ENCODE peak calls at places on chromosomes 5 and 9, in six cellular contexts. One of them, this sample, is unnamed.
A peak's percentile ranks its signal among the peaks of the same experiment; 100 is the strongest.

GRCh38 chr5:168312606-168313297 is 21.3 kb downstream of the WWC1 start:
- DNase-seq in cardiac muscle cell: no peak
- DNase-seq in body of pancreas: no peak
- DNase-seq in bronchial epithelial cell: no peak
- DNase-seq in choroid plexus epithelial cell: no peak
- DNase-seq in A549: no peak
- DNase-seq in this sample: no peak

GRCh38 chr5:172795401-172795977 is 24.5 kb upstream of the DUSP1 start:
- DNase-seq in cardiac muscle cell: no peak
- DNase-seq in A549: no peak
- DNase-seq in choroid plexus epithelial cell: peak; percentile 99
- DNase-seq in bronchial epithelial cell: no peak
- DNase-seq in body of pancreas: peak; percentile 74
- DNase-seq in this sample: peak; percentile 98

GRCh38 chr5:108481355-108481931 is 99.5 kb upstream of the FBXL17 start:
- DNase-seq in cardiac muscle cell: peak; percentile 60
- DNase-seq in choroid plexus epithelial cell: peak; percentile 59
- DNase-seq in bronchial epithelial cell: peak; percentile 43
- DNase-seq in A549: no peak
- DNase-seq in body of pancreas: no peak
- DNase-seq in this sample: peak; percentile 13

GRCh38 chr9:20321683-20322082 is 300.6 kb downstream of the MLLT3 start:
- DNase-seq in cardiac muscle cell: no peak
- DNase-seq in body of pancreas: no peak
- DNase-seq in bronchial epithelial cell: peak; percentile 83
- DNase-seq in A549: no peak
- DNase-seq in choroid plexus epithelial cell: no peak
- DNase-seq in this sample: no peak

GRCh38 chr5:84383816-84384603 is 670 bp downstream of the EDIL3 start:
- DNase-seq in cardiac muscle cell: peak; percentile 50
- DNase-seq in choroid plexus epithelial cell: peak; percentile 63
- DNase-seq in body of pancreas: no peak
- DNase-seq in bronchial epithelial cell: peak; percentile 57
- DNase-seq in A549: no peak
- DNase-seq in this sample: peak; percentile 65

GRCh38 chr5:121396716-121397115 is 455.0 kb upstream of the FTMT start:
- DNase-seq in choroid plexus epithelial cell: no peak
- DNase-seq in body of pancreas: no peak
- DNase-seq in bronchial epithelial cell: no peak
- DNase-seq in cardiac muscle cell: no peak
- DNase-seq in A549: no peak
- DNase-seq in this sample: peak; percentile 3

GRCh38 chr5:129003232-129003631 is 37.9 kb downstream of the SLC27A6 start:
- DNase-seq in cardiac muscle cell: no peak
- DNase-seq in bronchial epithelial cell: peak; percentile 58
- DNase-seq in body of pancreas: no peak
- DNase-seq in A549: no peak
- DNase-seq in choroid plexus epithelial cell: no peak
- DNase-seq in this sample: no peak

GRCh38 chr5:10789021-10789420 is 28.0 kb upstream of the DAP start:
- DNase-seq in cardiac muscle cell: no peak
- DNase-seq in A549: no peak
- DNase-seq in body of pancreas: no peak
- DNase-seq in choroid plexus epithelial cell: peak; percentile 87
- DNase-seq in bronchial epithelial cell: no peak
- DNase-seq in this sample: peak; percentile 85

GRCh38 chr5:143226361-143226760 is 177.1 kb downstream of the NR3C1 start:
- DNase-seq in choroid plexus epithelial cell: no peak
- DNase-seq in body of pancreas: no peak
- DNase-seq in bronchial epithelial cell: no peak
- DNase-seq in A549: no peak
- DNase-seq in cardiac muscle cell: no peak
- DNase-seq in this sample: no peak

GRCh38 chr9:23441275-23441674 is 384.8 kb downstream of the ELAVL2 start:
- DNase-seq in choroid plexus epithelial cell: no peak
- DNase-seq in A549: no peak
- DNase-seq in cardiac muscle cell: no peak
- DNase-seq in body of pancreas: no peak
- DNase-seq in bronchial epithelial cell: no peak
- DNase-seq in this sample: no peak

GRCh38 chr5:53360811-53361210 is 119.6 kb upstream of the FST start:
- DNase-seq in A549: no peak
- DNase-seq in body of pancreas: no peak
- DNase-seq in cardiac muscle cell: no peak
- DNase-seq in choroid plexus epithelial cell: peak; percentile 91
- DNase-seq in bronchial epithelial cell: peak; percentile 95
- DNase-seq in this sample: peak; percentile 88

GRCh38 chr5:113162770-113163169 is 186.2 kb downstream of the DCP2 start:
- DNase-seq in bronchial epithelial cell: peak; percentile 98
- DNase-seq in body of pancreas: no peak
- DNase-seq in choroid plexus epithelial cell: peak; percentile 68
- DNase-seq in A549: no peak
- DNase-seq in cardiac muscle cell: no peak
- DNase-seq in this sample: peak; percentile 14

GRCh38 chr5:103290846-103291245 is 32.3 kb downstream of the MACIR start:
- DNase-seq in choroid plexus epithelial cell: no peak
- DNase-seq in cardiac muscle cell: no peak
- DNase-seq in body of pancreas: no peak
- DNase-seq in bronchial epithelial cell: no peak
- DNase-seq in A549: no peak
- DNase-seq in this sample: no peak

GRCh38 chr5:73748510-73749410 is 122.8 kb downstream of the ARHGEF28 start:
- DNase-seq in cardiac muscle cell: no peak
- DNase-seq in bronchial epithelial cell: no peak
- DNase-seq in body of pancreas: no peak
- DNase-seq in A549: no peak
- DNase-seq in choroid plexus epithelial cell: peak; percentile 93
- DNase-seq in this sample: peak; percentile 68

GRCh38 chr5:97543158-97543557 is 360.1 kb upstream of the RIOK2 start:
- DNase-seq in A549: no peak
- DNase-seq in body of pancreas: no peak
- DNase-seq in choroid plexus epithelial cell: no peak
- DNase-seq in cardiac muscle cell: no peak
- DNase-seq in bronchial epithelial cell: no peak
- DNase-seq in this sample: no peak

GRCh38 chr9:106717686-106718085 is 145.3 kb upstream of the ZNF462 start:
- DNase-seq in choroid plexus epithelial cell: peak; percentile 92
- DNase-seq in bronchial epithelial cell: peak; percentile 90
- DNase-seq in cardiac muscle cell: peak; percentile 21
- DNase-seq in A549: no peak
- DNase-seq in body of pancreas: no peak
- DNase-seq in this sample: peak; percentile 75

GRCh38 chr5:66744040-66744439 is 147.8 kb downstream of the MAST4 start:
- DNase-seq in A549: no peak
- DNase-seq in cardiac muscle cell: no peak
- DNase-seq in body of pancreas: no peak
- DNase-seq in bronchial epithelial cell: peak; percentile 49
- DNase-seq in choroid plexus epithelial cell: peak; percentile 73
- DNase-seq in this sample: peak; percentile 39

GRCh38 chr5:82340799-82341198 is 62.6 kb upstream of the RPS23 start:
- DNase-seq in A549: no peak
- DNase-seq in choroid plexus epithelial cell: no peak
- DNase-seq in bronchial epithelial cell: no peak
- DNase-seq in body of pancreas: no peak
- DNase-seq in cardiac muscle cell: no peak
- DNase-seq in this sample: no peak

GRCh38 chr9:87498046-87498815 is 564 bp downstream of the DAPK1 start:
- DNase-seq in A549: peak; percentile 69
- DNase-seq in bronchial epithelial cell: no peak
- DNase-seq in body of pancreas: peak; percentile 72
- DNase-seq in choroid plexus epithelial cell: peak; percentile 32
- DNase-seq in cardiac muscle cell: peak; percentile 85
- DNase-seq in this sample: peak; percentile 30

GRCh38 chr5:16229357-16229940 is 49.9 kb upstream of the MARCHF11 start:
- DNase-seq in body of pancreas: no peak
- DNase-seq in choroid plexus epithelial cell: no peak
- DNase-seq in A549: no peak
- DNase-seq in bronchial epithelial cell: no peak
- DNase-seq in cardiac muscle cell: no peak
- DNase-seq in this sample: no peak

GRCh38 chr9:95807326-95807947 is 68.1 kb upstream of the ERCC6L2 start:
- DNase-seq in cardiac muscle cell: peak; percentile 30
- DNase-seq in bronchial epithelial cell: no peak
- DNase-seq in choroid plexus epithelial cell: peak; percentile 90
- DNase-seq in A549: no peak
- DNase-seq in body of pancreas: no peak
- DNase-seq in this sample: peak; percentile 53

GRCh38 chr5:117679046-117679445 is 1104.4 kb upstream of the SEMA6A start:
- DNase-seq in bronchial epithelial cell: no peak
- DNase-seq in A549: no peak
- DNase-seq in body of pancreas: no peak
- DNase-seq in choroid plexus epithelial cell: no peak
- DNase-seq in cardiac muscle cell: no peak
- DNase-seq in this sample: no peak

GRCh38 chr5:147446528-147446927 is 63.3 kb downstream of the DPYSL3 start:
- DNase-seq in A549: no peak
- DNase-seq in bronchial epithelial cell: no peak
- DNase-seq in body of pancreas: no peak
- DNase-seq in choroid plexus epithelial cell: no peak
- DNase-seq in cardiac muscle cell: no peak
- DNase-seq in this sample: no peak

GRCh38 chr5:82352146-82352791 is 74.1 kb upstream of the RPS23 start:
- DNase-seq in A549: no peak
- DNase-seq in choroid plexus epithelial cell: no peak
- DNase-seq in body of pancreas: no peak
- DNase-seq in bronchial epithelial cell: peak; percentile 86
- DNase-seq in cardiac muscle cell: no peak
- DNase-seq in this sample: no peak

GRCh38 chr5:169768416-169768815 is 131.3 kb downstream of the DOCK2 start:
- DNase-seq in choroid plexus epithelial cell: no peak
- DNase-seq in A549: no peak
- DNase-seq in body of pancreas: peak; percentile 19
- DNase-seq in cardiac muscle cell: no peak
- DNase-seq in bronchial epithelial cell: no peak
- DNase-seq in this sample: no peak

GRCh38 chr5:169767938-169768337 is 130.9 kb downstream of the DOCK2 start:
- DNase-seq in choroid plexus epithelial cell: no peak
- DNase-seq in body of pancreas: peak; percentile 52
- DNase-seq in bronchial epithelial cell: no peak
- DNase-seq in A549: no peak
- DNase-seq in cardiac muscle cell: peak; percentile 48
- DNase-seq in this sample: no peak

GRCh38 chr5:169770109-169770508 is 133.0 kb downstream of the DOCK2 start:
- DNase-seq in A549: no peak
- DNase-seq in cardiac muscle cell: no peak
- DNase-seq in bronchial epithelial cell: no peak
- DNase-seq in body of pancreas: no peak
- DNase-seq in choroid plexus epithelial cell: no peak
- DNase-seq in this sample: no peak

GRCh38 chr5:169772688-169773087 is 135.6 kb downstream of the DOCK2 start:
- DNase-seq in cardiac muscle cell: no peak
- DNase-seq in choroid plexus epithelial cell: no peak
- DNase-seq in A549: no peak
- DNase-seq in body of pancreas: no peak
- DNase-seq in bronchial epithelial cell: no peak
- DNase-seq in this sample: no peak

GRCh38 chr5:169772256-169772655 is 135.2 kb downstream of the DOCK2 start:
- DNase-seq in A549: no peak
- DNase-seq in cardiac muscle cell: no peak
- DNase-seq in body of pancreas: no peak
- DNase-seq in bronchial epithelial cell: no peak
- DNase-seq in choroid plexus epithelial cell: no peak
- DNase-seq in this sample: no peak
- H3K4me3 ChIP-seq in A549: no peak overlapping the region
- H3K4me3 ChIP-seq in cardiac muscle cell: no peak overlapping the region
- H3K4me3 ChIP-seq in body of pancreas: no peak overlapping the region
- H3K4me3 ChIP-seq in bronchial epithelial cell: no peak overlapping the region
- H3K4me3 ChIP-seq in choroid plexus epithelial cell: no peak overlapping the region
- H3K4me3 ChIP-seq in this sample: no peak overlapping the region

GRCh38 chr5:134288610-134289009 is 62.7 kb upstream of the PPP2CA start:
- DNase-seq in choroid plexus epithelial cell: no peak
- DNase-seq in body of pancreas: no peak
- DNase-seq in bronchial epithelial cell: no peak
- DNase-seq in A549: no peak
- DNase-seq in cardiac muscle cell: no peak
- DNase-seq in this sample: no peak
- TF ChIP-seq CTCF in choroid plexus epithelial cell: no peak
- TF ChIP-seq CTCF in body of pancreas: no peak
- TF ChIP-seq CTCF in bronchial epithelial cell: no peak
- TF ChIP-seq CTCF in A549: no peak
- TF ChIP-seq CTCF in cardiac muscle cell: no peak
- TF ChIP-seq CTCF in this sample: no peak

DNA sequence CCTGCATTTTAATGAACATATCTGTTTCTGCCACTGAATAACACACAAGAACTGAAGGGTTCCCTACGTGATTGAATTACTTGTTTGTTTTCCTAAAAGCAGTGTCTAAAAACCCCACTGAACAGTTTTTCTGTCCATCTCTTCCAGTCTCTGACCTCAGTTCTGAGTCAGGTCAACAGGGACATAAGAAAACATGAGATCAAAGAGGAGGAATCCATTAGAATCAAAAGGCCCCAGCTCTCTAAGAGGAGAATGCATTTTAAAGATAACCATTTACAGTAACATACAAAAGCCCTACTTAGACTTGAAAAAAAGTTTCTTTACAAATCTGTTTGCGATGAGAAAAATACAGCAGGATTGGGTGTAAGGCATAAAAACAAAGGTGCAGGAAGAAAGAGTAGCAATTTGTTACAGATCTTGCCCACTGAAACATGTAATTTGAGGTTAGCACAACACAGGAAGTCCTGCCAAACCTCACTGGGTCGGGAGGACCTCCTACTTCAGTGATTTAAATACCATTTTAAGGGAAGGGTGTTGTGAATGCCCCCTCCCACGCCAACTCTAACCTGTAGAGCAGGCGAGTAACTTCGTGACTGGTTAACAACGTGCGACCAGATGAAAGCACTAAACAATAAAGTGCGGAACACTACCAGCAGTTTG is 1.4 kb downstream of the QSOX2 start:
- DNase-seq in body of pancreas: no peak
- DNase-seq in cardiac muscle cell: no peak
- DNase-seq in A549: no peak
- DNase-seq in bronchial epithelial cell: no peak
- DNase-seq in choroid plexus epithelial cell: peak; percentile 16
- DNase-seq in this sample: no peak
- H3K4me3 ChIP-seq in body of pancreas: no peak overlapping the region
- H3K4me3 ChIP-seq in cardiac muscle cell: peak overlapping the region; percentile 64
- H3K4me3 ChIP-seq in A549: peak overlapping the region; percentile 83
- H3K4me3 ChIP-seq in bronchial epithelial cell: peak overlapping the region; percentile 72
- H3K4me3 ChIP-seq in choroid plexus epithelial cell: peak overlapping the region; percentile 6
- H3K4me3 ChIP-seq in this sample: peak overlapping the region; percentile 62

GRCh38 chr9:71812385-71812784 is 44.1 kb upstream of the CEMIP2 start:
- DNase-seq in A549: no peak
- DNase-seq in cardiac muscle cell: no peak
- DNase-seq in bronchial epithelial cell: no peak
- DNase-seq in choroid plexus epithelial cell: peak; percentile 33
- DNase-seq in body of pancreas: no peak
- DNase-seq in this sample: peak; percentile 11

DNA sequence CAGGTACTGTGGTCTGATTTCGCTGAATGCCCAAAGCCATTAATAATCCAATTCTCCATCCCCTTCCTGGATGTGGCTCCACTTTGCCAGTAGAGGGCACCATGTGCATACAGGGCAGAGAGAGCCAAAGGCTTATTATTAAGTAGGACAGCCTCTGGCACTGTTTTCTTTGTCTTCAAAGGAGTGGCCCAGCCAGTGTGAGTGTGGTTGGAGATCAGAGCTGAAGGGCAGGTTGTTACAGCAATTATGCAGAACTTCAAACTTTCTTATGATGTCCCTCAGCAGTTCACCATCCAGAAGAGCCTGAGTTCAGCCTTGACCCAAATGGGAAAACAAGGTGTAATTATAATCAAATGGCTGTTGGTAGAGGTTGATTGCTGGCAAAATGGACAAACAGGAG is 38.6 kb upstream of the CEMIP2 start:
- DNase-seq in body of pancreas: peak; percentile 80
- DNase-seq in choroid plexus epithelial cell: peak; percentile 87
- DNase-seq in bronchial epithelial cell: peak; percentile 69
- DNase-seq in A549: peak; percentile 59
- DNase-seq in cardiac muscle cell: peak; percentile 86
- DNase-seq in this sample: peak; percentile 65
- TF ChIP-seq CTCF in body of pancreas: peak; percentile 91
- TF ChIP-seq CTCF in choroid plexus epithelial cell: peak; percentile 99
- TF ChIP-seq CTCF in bronchial epithelial cell: peak; percentile 78
- TF ChIP-seq CTCF in A549: peak; percentile 95
- TF ChIP-seq CTCF in cardiac muscle cell: peak; percentile 94
- TF ChIP-seq CTCF in this sample: peak; percentile 94

This sample was measured in astrocyte of the spinal cord.